ENCODE peak calls at places on chromosomes 16 and 17, in five cellular contexts. O is breast epithelium, Y is HCT116, V is endodermal cell, K is dorsolateral prefrontal cortex. W is an unnamed sample.

GRCh38 chr16:5642470-5642869 is 544.9 kb upstream of the EEF2KMT start:
- DNase-seq in Y (no peak), V (no peak), K (peak), O (no peak), W (no peak)

GRCh38 chr16:74726736-74727135 is 26.1 kb upstream of the MLKL start:
- DNase-seq in K (no peak), O (no peak), V (peak), Y (no peak), W (no peak)

GRCh38 chr17:64095144-64095882 is 34.6 kb downstream of the ERN1 start:
- DNase-seq in K (no peak), Y (peak), V (no peak), O (no peak), W (peak)

GRCh38 chr17:42779304-42779941 is 987 bp upstream of the WNK4 start:
- DNase-seq in K (no peak), V (no peak), O (no peak), Y (no peak), W (no peak)

GRCh38 chr16:8967437-8967821 is 3.7 kb upstream of the USP7 start:
- DNase-seq in K (no peak), Y (no peak), V (no peak), O (no peak), W (no peak)

GRCh38 chr17:58918072-58918471 is 162.4 kb downstream of the PPM1E start:
- DNase-seq in Y (no peak), V (no peak), K (no peak), O (no peak), W (no peak)

GRCh38 chr16:83899272-83899897 is 470 bp downstream of the MLYCD start:
- DNase-seq in K (no peak), Y (no peak), O (no peak), V (peak), W (peak)

GRCh38 chr17:48704521-48704920 is 17.8 kb downstream of the PRAC1 start:
- DNase-seq in K (no peak), O (no peak), Y (no peak), V (peak), W (no peak)

GRCh38 chr16:85357323-85357722 is 245.1 kb upstream of the CIBAR2 start:
- DNase-seq in O (no peak), V (no peak), K (no peak), Y (no peak), W (no peak)

GRCh38 chr16:1707193-1707790 is 1.3 kb downstream of the MAPK8IP3 start:
- DNase-seq in K (no peak), O (no peak), V (peak), Y (no peak), W (no peak)

GRCh38 chr16:1708768-1709180 is 2.8 kb downstream of the MAPK8IP3 start:
- DNase-seq in O (no peak), K (peak), V (no peak), Y (no peak), W (no peak)

GRCh38 chr16:1708083-1708767 is 2.2 kb downstream of the MAPK8IP3 start:
- DNase-seq in V (no peak), O (no peak), Y (no peak), K (no peak), W (no peak)

GRCh38 chr16:1710811-1711507 is 5.0 kb downstream of the MAPK8IP3 start:
- DNase-seq in O (no peak), V (no peak), Y (no peak), K (no peak), W (no peak)

DNA sequence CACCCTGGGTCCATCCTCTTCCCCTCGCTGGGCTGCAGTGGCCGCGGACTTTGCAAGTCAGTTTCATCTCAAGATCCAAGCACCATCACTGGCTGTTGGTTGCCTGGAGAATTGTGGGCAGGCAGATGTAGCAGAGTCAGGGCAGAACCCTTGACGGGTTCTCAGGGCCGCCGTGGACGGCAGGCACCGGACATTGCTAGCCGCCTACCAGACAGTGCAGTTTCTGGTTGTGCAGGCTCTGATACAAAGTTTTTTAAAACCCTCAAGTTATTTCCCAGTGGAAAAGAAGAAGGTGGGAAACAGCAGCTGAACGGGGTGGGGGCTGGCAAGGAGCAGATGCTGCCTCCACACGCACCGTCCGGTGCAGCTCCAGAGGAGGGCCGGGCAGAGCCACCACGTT is 3.4 kb downstream of the MAPK8IP3 start:
- DNase-seq in V (no peak), O (no peak), K (no peak), Y (no peak), W (no peak)
- TF ChIP-seq CTCF in V (no peak), O (no peak), K (no peak), Y (no peak), W (no peak)

GRCh38 chr17:82694647-82695046 is 3.9 kb downstream of the RAB40B start:
- DNase-seq in Y (no peak), V (no peak), O (no peak), K (no peak), W (no peak)

GRCh38 chr17:82690786-82691489 is 7.6 kb downstream of the RAB40B start:
- DNase-seq in Y (no peak), V (no peak), K (peak), O (no peak), W (no peak)

GRCh38 chr17:82691714-82692113 is 6.8 kb downstream of the RAB40B start:
- DNase-seq in V (no peak), Y (no peak), K (no peak), O (no peak), W (no peak)

GRCh38 chr17:82693168-82693867 is 5.2 kb downstream of the RAB40B start:
- DNase-seq in K (no peak), O (no peak), Y (no peak), V (no peak), W (no peak)

GRCh38 chr17:82692268-82692667 is 6.2 kb downstream of the RAB40B start:
- DNase-seq in O (no peak), K (no peak), Y (no peak), V (no peak), W (no peak)
- H3K27ac ChIP-seq in O (no peak), K (peak), Y (no peak), V (no peak), W (no peak)

GRCh38 chr17:82021728-82022309 is 859 bp downstream of the CENPX start:
- DNase-seq in Y (no peak), O (no peak), V (no peak), K (no peak), W (no peak)

GRCh38 chr17:82020874-82021727 is 1.6 kb downstream of the CENPX start:
- DNase-seq in K (peak), O (peak), V (peak), Y (peak), W (peak)

GRCh38 chr17:82018152-82019041 is 4.3 kb downstream of the CENPX start:
- DNase-seq in V (no peak), K (no peak), O (no peak), Y (no peak), W (no peak)

GRCh38 chr17:82019208-82019727 is 3.4 kb downstream of the CENPX start:
- DNase-seq in K (no peak), V (no peak), Y (no peak), O (no peak), W (no peak)

DNA sequence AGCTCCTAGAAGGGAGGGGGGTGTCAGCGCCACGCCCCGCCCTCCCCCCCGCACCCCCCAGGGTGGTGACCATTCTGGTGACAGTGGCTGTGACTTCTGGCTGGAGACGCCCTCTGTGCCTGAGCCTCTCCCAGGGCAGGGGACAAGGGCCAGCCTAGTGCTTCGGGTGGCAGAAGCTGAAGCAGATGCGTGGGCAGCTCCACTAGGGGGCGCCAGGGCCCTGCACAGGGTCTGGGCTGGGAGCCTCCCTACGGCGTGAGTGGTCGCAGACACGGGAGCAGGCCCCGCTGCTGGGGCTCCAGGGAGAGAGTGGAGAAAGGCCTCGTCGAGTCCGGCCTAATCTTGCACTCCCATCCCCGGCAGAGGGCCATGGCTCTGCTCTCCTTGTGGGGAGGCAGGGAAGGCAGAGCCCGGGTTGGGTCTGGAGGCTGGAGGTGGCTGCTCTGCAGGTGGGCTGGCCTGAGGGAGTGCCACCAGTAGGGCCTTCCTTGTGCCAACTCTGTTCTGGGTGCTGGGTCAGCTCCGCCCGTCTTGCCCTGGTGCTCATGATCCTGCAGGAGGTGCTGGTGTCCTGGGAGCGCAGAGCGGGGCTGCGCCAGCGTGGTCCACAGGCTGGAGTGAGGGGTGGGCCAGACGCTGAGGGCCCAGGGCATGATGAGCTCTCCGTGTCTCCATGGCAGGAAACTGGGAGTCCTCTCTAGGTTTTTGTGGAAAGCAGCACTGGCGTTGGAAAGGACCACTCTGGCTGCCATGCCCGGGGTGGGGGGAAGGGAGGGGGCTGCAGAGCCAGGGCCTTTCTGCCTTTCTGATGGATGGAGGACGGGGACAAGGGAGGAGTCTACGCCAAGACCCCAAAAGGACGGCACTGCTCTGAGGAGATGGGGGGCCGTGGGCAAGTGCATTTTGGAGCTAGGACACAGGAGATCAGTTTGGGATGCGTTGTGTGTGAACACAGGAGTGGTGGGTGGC is 2.5 kb downstream of the CENPX start:
- DNase-seq in Y (peak), V (peak), K (no peak), O (no peak), W (no peak)
- TF ChIP-seq CTCF in Y (peak), V (peak), K (peak), O (peak), W (peak)

GRCh38 chr17:81942167-81942553 is 4.9 kb downstream of the MYADML2 start:
- DNase-seq in Y (no peak), O (no peak), K (no peak), V (no peak), W (no peak)

GRCh38 chr17:81941484-81942166 is 4.5 kb upstream of the PYCR1 start:
- DNase-seq in Y (no peak), O (no peak), K (peak), V (peak), W (no peak)

GRCh38 chr17:81939881-81940385 is 2.8 kb upstream of the PYCR1 start:
- DNase-seq in V (no peak), O (no peak), K (peak), Y (no peak), W (no peak)

GRCh38 chr17:81939218-81939617 is 2.1 kb upstream of the PYCR1 start:
- DNase-seq in K (no peak), O (no peak), Y (no peak), V (no peak), W (no peak)

DNA sequence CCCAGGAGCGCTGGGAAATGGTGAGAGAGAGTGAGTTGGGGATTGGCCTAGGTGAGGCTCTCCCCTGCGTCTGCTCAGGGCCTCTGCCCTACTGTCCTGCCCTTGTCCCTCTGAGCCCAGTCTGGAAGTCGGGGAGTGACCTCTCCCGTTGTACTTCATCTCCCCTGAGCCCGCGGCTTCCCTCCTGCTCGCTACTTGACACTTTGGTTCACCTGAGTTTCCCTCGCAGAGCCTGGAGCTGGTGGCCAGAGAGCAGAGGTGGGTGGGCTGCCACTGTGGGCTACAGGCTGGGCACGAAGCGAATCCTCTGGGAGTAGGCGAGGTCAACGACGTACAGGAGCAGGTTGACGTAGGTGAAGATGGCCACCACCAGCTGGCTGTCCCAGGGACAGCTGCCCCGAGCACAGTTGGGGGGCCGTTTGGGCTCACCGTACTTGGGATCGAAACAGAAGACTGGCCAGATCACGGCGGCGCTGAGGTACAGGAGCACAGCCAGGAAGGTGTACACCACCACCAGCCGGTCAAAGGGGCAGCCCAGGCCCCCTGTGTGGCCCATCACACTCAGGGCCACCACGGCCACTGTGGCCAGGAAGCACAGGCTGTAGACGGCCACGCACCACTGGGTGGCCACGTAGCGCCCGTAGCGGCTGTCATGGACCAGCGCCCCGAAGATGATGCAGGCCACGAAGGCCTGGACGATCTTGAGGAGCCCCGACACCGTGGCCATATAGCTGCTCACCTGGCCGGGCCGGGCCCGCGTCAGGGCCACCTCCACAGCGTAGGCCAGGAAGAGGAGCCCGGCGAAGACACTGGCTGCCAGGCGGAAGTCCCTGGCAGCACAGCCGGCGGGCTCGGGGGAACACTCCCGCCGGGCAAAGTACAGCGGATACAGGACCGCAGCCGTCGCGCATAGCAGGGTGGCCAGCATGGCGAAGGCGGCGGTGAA is 3.7 kb upstream of the PYCR1 start:
- DNase-seq in K (no peak), O (no peak), Y (no peak), V (no peak), W (no peak)
- H3K27ac ChIP-seq in K (peak), O (peak), Y (no peak), V (no peak), W (peak)

GRCh38 chr16:27363246-27363632 is 38.7 kb upstream of the IL21R start:
- DNase-seq in K (no peak), V (no peak), Y (no peak), O (no peak), W (no peak)
- TF ChIP-seq CTCF in K (no peak), V (peak), Y (no peak), O (no peak), W (no peak)

GRCh38 chr16:680967-681745 is 946 bp downstream of the STUB1 start:
- DNase-seq in O (no peak), Y (no peak), V (peak), K (no peak), W (no peak)
- H3K27ac ChIP-seq in O (peak), Y (peak), V (peak), K (peak), W (peak)

W was measured in RWPE1.